ENCODE peak calls at places on chromosomes 5 and 9, in four cellular contexts. D is omental fat pad, B is endothelial cell, F is epithelial cell of esophagus. I is an unnamed sample.

GRCh38 chr9:105901514-105902109 is 207.3 kb downstream of the TMEM38B start:
- DNase-seq in D (no peak), B (peak), F (peak), I (no peak)

GRCh38 chr9:110048976-110049698 is 158.8 kb downstream of the C9orf152 start:
- DNase-seq in D (no peak), B (peak), F (peak), I (peak)

GRCh38 chr5:127029513-127030258 is 672 bp downstream of the MARCHF3 start:
- DNase-seq in D (no peak), B (peak), F (peak), I (peak)

GRCh38 chr5:68172314-68172713 is 43.2 kb upstream of the PIK3R1 start:
- DNase-seq in D (no peak), B (no peak), F (no peak), I (no peak)

GRCh38 chr5:169702726-169703481 is 65.8 kb downstream of the DOCK2 start:
- DNase-seq in D (no peak), B (no peak), F (no peak), I (no peak)

GRCh38 chr5:151895660-151896040 is 29.0 kb downstream of the GLRA1 start:
- DNase-seq in D (no peak), B (no peak), F (no peak), I (no peak)

GRCh38 chr5:120614512-120614911 is 150.4 kb downstream of the PRR16 start:
- DNase-seq in D (no peak), B (no peak), F (peak), I (no peak)

GRCh38 chr5:88502179-88503064 is 233.8 kb upstream of the TMEM161B start:
- DNase-seq in D (no peak), B (no peak), F (no peak), I (no peak)

GRCh38 chr9:33750307-33750838 is 45.0 kb upstream of the PRSS3 start:
- DNase-seq in D (no peak), B (peak), F (peak), I (no peak)

GRCh38 chr9:33843312-33843950 is 26.5 kb downstream of the UBE2R2 start:
- DNase-seq in D (no peak), B (no peak), F (no peak), I (no peak)

GRCh38 chr9:134895849-134896833 is 15.5 kb downstream of the FCN2 start:
- DNase-seq in D (no peak), B (no peak), F (no peak), I (no peak)

GRCh38 chr5:180056153-180056552 is 15.4 kb downstream of the RNF130 start:
- DNase-seq in D (no peak), B (no peak), F (peak), I (no peak)

GRCh38 chr5:43412151-43412550 is at the start of gene CCL28:
- DNase-seq in D (no peak), B (no peak), F (no peak), I (no peak)

GRCh38 chr5:177111720-177112394 is 21.7 kb upstream of the NSD1 start:
- DNase-seq in D (peak), B (peak), F (peak), I (peak)

GRCh38 chr5:125412561-125413535 is 666.4 kb upstream of the ZNF608 start:
- DNase-seq in D (no peak), B (peak), F (peak), I (peak)

GRCh38 chr9:13939129-13939528 is 374.8 kb downstream of the NFIB start:
- DNase-seq in D (no peak), B (no peak), F (peak), I (no peak)

GRCh38 chr5:134432677-134433359 is 21.1 kb upstream of the CDKN2AIPNL start:
- DNase-seq in D (no peak), B (no peak), F (peak), I (no peak)

GRCh38 chr5:153276151-153276550 is 214.3 kb upstream of the GRIA1 start:
- DNase-seq in D (no peak), B (peak), F (peak), I (no peak)

GRCh38 chr5:151002250-151002649 is 18.1 kb upstream of the GPX3 start:
- DNase-seq in D (no peak), B (no peak), F (peak), I (no peak)

GRCh38 chr5:19175776-19176570 is 812.0 kb downstream of the CDH18 start:
- DNase-seq in D (no peak), B (no peak), F (no peak), I (no peak)

GRCh38 chr5:72065751-72066255 is 41.5 kb upstream of the MAP1B start:
- DNase-seq in D (no peak), B (peak), F (peak), I (no peak)

GRCh38 chr5:173235499-173236394 is 741 bp upstream of the NKX2-5 start:
- DNase-seq in D (no peak), B (no peak), F (no peak), I (no peak)

GRCh38 chr5:58770131-58770530 is 187.3 kb downstream of the RAB3C start:
- DNase-seq in D (no peak), B (no peak), F (no peak), I (no peak)

GRCh38 chr5:134124289-134125194 is 10.1 kb downstream of the TCF7 start:
- DNase-seq in D (no peak), B (no peak), F (peak), I (no peak)

GRCh38 chr5:168877132-168877895 is 298.1 kb upstream of the PANK3 start:
- DNase-seq in D (no peak), B (peak), F (no peak), I (no peak)

GRCh38 chr5:24691073-24691472 is 46.3 kb upstream of the CDH10 start:
- DNase-seq in D (no peak), B (no peak), F (no peak), I (no peak)

GRCh38 chr5:129395247-129395646 is 64.9 kb upstream of the ADAMTS19 start:
- DNase-seq in D (no peak), B (no peak), F (no peak), I (no peak)

GRCh38 chr9:134716067-134716466 is 74.5 kb downstream of the COL5A1 start:
- DNase-seq in D (no peak), B (no peak), F (no peak), I (no peak)

GRCh38 chr9:71819115-71819739 is 50.9 kb upstream of the CEMIP2 start:
- DNase-seq in D (peak), B (peak), F (peak), I (no peak)

GRCh38 chr5:178673801-178674200 is 47.0 kb upstream of the CLK4 start:
- DNase-seq in D (no peak), B (no peak), F (no peak), I (no peak)

GRCh38 chr5:157748740-157749461 is 5.4 kb downstream of the LSM11 start:
- DNase-seq in D (no peak), B (no peak), F (peak), I (no peak)

GRCh38 chr9:113886471-113886870 is 10.4 kb downstream of the ZNF618 start:
- DNase-seq in D (no peak), B (no peak), F (no peak), I (no peak)

GRCh38 chr5:137900925-137901817 is 11.9 kb downstream of the PKD2L2 start:
- DNase-seq in D (no peak), B (no peak), F (no peak), I (no peak)

GRCh38 chr5:36688722-36689121 is 82.3 kb downstream of the SLC1A3 start:
- DNase-seq in D (no peak), B (peak), F (peak), I (no peak)

GRCh38 chr5:2750026-2750757 is 1.3 kb downstream of the IRX2 start:
- DNase-seq in D (no peak), B (peak), F (peak), I (no peak)

GRCh38 chr5:137320056-137321045 is 178.8 kb downstream of the SPOCK1 start:
- DNase-seq in D (no peak), B (peak), F (peak), I (no peak)

GRCh38 chr9:99040911-99041582 is 63.9 kb upstream of the TGFBR1 start:
- DNase-seq in D (no peak), B (no peak), F (peak), I (no peak)

GRCh38 chr5:28165116-28165515 is 1126.7 kb upstream of the CDH9 start:
- DNase-seq in D (no peak), B (no peak), F (peak), I (no peak)

GRCh38 chr5:116576043-116576713 is 1.6 kb upstream of the SEMA6A start:
- DNase-seq in D (no peak), B (peak), F (peak), I (peak)

GRCh38 chr5:8842906-8843590 is 702.8 kb downstream of the SEMA5A start:
- DNase-seq in D (no peak), B (no peak), F (peak), I (no peak)
- TF ChIP-seq CTCF in D (no peak), B (no peak), F (peak), I (no peak)

GRCh38 chr5:114858964-114859363 is 310.7 kb downstream of the TRIM36 start:
- DNase-seq in D (no peak), B (no peak), F (no peak), I (no peak)

GRCh38 chr5:114857951-114858401 is 311.7 kb downstream of the TRIM36 start:
- DNase-seq in D (no peak), B (no peak), F (peak), I (no peak)
- TF ChIP-seq CTCF in D (no peak), B (no peak), F (no peak), I (no peak)

DNA sequence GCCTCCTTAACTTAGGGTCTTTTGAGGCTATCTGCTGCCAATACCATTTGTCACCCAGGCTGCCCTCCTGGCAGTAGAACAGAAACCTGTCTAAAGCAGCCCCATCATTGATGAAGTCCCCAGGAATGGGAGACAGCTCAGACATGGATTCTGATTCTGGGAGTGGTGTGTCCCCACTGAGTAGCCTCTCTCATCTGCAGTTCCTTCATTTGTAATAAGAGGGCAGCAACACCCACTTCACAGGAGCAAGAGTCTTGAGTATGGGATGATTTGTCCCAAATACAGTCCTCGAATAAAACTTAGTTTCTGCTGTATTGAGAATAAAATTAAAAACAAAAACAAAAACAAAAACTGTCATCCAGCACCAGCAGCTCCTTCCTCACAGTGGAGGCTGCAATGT is 167.6 kb downstream of the ASTN2 start:
- DNase-seq in D (no peak), B (peak), F (no peak), I (no peak)
- TF ChIP-seq CTCF in D (no peak), B (peak), F (no peak), I (no peak)

GRCh38 chr9:35909274-35909673 is at the start of gene SPAAR:
- DNase-seq in D (no peak), B (peak), F (no peak), I (no peak)
- TF ChIP-seq CTCF in D (no peak), B (no peak), F (no peak), I (no peak)

DNA sequence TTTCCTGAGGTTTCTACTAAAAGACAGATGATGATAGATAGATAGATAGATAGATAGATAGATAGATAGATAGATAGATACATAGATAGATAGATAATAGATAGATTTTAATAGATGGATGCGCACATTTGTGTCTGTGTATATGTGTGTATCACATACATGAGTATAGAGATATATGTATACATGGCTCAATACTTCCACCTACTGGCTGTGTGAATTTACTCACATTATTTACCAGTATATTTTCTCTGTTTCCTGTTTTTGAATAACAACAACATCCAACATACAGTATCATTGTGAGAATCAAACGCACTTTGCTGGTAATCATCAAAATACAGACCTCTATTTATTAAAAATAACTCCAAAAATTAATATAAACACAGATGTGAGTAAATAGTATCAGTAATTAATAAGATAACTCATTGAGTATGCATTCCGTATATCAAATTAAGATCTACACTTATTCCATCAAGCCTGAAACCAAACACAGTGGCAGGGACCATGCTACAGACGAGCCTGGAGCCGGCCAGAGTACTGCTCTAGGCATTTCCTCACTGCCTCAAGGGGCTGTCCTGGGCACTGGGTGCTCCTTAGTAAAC is 338.0 kb downstream of the SEMA5A start:
- DNase-seq in D (no peak), B (no peak), F (peak), I (no peak)
- TF ChIP-seq CTCF in D (no peak), B (peak), F (peak), I (no peak)

GRCh38 chr9:121055642-121056143 is 5.6 kb upstream of the C5 start:
- DNase-seq in D (no peak), B (peak), F (peak), I (no peak)
- TF ChIP-seq CTCF in D (no peak), B (peak), F (peak), I (no peak)

DNA sequence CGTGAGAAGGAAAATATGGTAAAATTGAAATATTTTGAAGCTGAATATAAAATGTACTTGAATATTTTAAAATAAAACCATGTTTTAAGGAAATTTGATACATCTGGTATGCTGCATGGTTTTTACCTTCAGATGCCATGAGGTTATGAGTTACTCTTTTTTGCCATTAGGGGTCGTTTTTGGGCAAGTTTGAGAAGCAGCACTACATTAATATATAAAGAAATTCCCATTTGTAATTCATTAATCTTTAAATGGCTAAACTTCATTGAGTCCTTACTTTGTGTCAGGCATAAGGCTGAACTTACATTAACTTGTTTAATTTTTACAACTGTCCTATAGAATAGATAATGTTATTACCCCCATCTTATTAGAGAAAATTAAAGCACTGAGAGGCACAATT is 152.3 kb downstream of the KDM4C start:
- DNase-seq in D (no peak), B (no peak), F (no peak), I (no peak)
- TF ChIP-seq CTCF in D (no peak), B (peak), F (peak), I (no peak)

GRCh38 chr5:145982572-145983314 is 46.4 kb downstream of the SH3RF2 start:
- DNase-seq in D (no peak), B (no peak), F (no peak), I (no peak)

GRCh38 chr5:145980257-145980656 is 43.9 kb downstream of the SH3RF2 start:
- DNase-seq in D (no peak), B (no peak), F (no peak), I (no peak)

GRCh38 chr5:145981612-145982571 is 45.5 kb downstream of the SH3RF2 start:
- DNase-seq in D (no peak), B (no peak), F (peak), I (no peak)

GRCh38 chr5:145979270-145980223 is 43.2 kb downstream of the SH3RF2 start:
- DNase-seq in D (no peak), B (no peak), F (no peak), I (no peak)

DNA sequence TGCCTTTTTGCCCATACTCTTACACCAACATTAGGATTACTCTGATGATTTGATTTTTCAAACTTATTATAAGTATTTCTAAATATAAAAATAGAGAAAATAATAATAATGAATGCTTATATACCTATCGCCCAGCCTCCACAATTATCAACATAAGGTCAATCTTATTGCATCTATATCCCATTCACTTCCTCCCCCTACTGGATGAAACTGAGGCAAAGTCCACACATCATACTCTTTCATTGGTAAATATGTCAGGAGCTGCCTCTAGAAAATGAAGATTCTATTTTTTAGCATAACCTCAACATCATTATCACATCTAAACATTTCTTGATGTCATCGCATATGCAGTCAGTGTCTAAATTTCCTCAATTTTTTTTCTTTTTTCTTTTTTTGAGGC is 44.3 kb downstream of the SH3RF2 start:
- DNase-seq in D (no peak), B (no peak), F (peak), I (no peak)
- TF ChIP-seq CTCF in D (no peak), B (no peak), F (peak), I (no peak)

DNA sequence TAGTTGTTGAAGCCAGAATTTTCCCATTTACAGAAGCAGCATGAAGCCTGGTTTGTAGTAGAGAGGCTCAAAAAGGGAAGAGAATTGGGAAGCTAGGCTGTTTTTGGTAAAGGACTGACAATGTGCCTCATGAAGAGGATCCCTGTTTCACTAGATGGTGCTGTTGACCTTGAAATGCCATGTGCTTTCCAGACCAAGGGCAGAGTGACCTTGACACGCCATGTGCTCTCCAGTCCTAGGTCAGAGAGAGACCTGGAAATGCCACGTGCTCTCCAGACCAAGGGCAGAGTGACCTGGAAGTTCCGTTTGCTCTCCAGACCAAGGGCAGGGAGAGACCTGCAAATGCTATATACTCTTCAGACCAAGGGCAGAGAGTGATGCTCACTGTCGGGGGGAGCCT is 32.0 kb downstream of the UNC13B start:
- DNase-seq in D (no peak), B (no peak), F (no peak), I (no peak)
- TF ChIP-seq CTCF in D (no peak), B (no peak), F (no peak), I (no peak)